ENCODE peak calls at places on chromosomes 13 and 19, in four cellular contexts. C, Q, B and R are unnamed samples.
A peak's percentile ranks its signal among the peaks of the same experiment; 100 is the strongest.

GRCh38 chr13:32408999-32409313 is 19.0 kb downstream of the N4BP2L1 start:
- DNase-seq in C (no peak), Q (no peak), B (no peak), R (no peak)

GRCh38 chr19:27892500-27892899 is 1320.5 kb downstream of the UQCRFS1 start:
- DNase-seq in C (no peak), Q (no peak), B (no peak), R (no peak)

GRCh38 chr19:39308531-39309304 is 11.9 kb downstream of the LRFN1 start:
- DNase-seq in C (no peak), Q (no peak), B (no peak), R (no peak)

GRCh38 chr19:30593358-30593757 is 221.2 kb downstream of the ZNF536 start:
- DNase-seq in C (no peak), Q (no peak), B (no peak), R (no peak)

GRCh38 chr19:40803857-40804782 is 5.1 kb downstream of the EGLN2 start:
- DNase-seq in C (no peak), Q (peak; percentile 62), B (peak; percentile 73), R (no peak)

GRCh38 chr19:38851622-38852230 is 1.9 kb upstream of the HNRNPL start:
- DNase-seq in C (peak; percentile 93), Q (peak; percentile 85), B (peak; percentile 93), R (peak; percentile 51)

GRCh38 chr13:48201044-48201443 is 32.0 kb upstream of the ITM2B start:
- DNase-seq in C (no peak), Q (no peak), B (no peak), R (no peak)

GRCh38 chr19:10288662-10289166 is 1.0 kb upstream of the ICAM5 start:
- DNase-seq in C (no peak), Q (no peak), B (peak; percentile 88), R (no peak)

GRCh38 chr19:782195-783043 is 14.8 kb upstream of the PTBP1 start:
- DNase-seq in C (no peak), Q (no peak), B (no peak), R (peak; percentile 80)

GRCh38 chr13:101303512-101303911 is 112.8 kb downstream of the NALCN start:
- DNase-seq in C (no peak), Q (no peak), B (no peak), R (no peak)

GRCh38 chr19:11208526-11209471 is 11.5 kb upstream of the KANK2 start:
- DNase-seq in C (no peak), Q (no peak), B (no peak), R (no peak)

GRCh38 chr19:35110974-35111373 is 4.6 kb upstream of the FXYD3 start:
- DNase-seq in C (no peak), Q (no peak), B (no peak), R (no peak)

GRCh38 chr13:112693831-112694497 is 4.1 kb downstream of the ATP11A start:
- DNase-seq in C (no peak), Q (no peak), B (no peak), R (peak; percentile 49)

GRCh38 chr19:7471696-7472620 is 16.9 kb downstream of the PEX11G start:
- DNase-seq in C (no peak), Q (no peak), B (no peak), R (no peak)

GRCh38 chr13:70388935-70389334 is 280.7 kb upstream of the KLHL1 start:
- DNase-seq in C (no peak), Q (no peak), B (no peak), R (no peak)

GRCh38 chr19:49767380-49767779 is 579 bp downstream of the AP2A1 start:
- DNase-seq in C (no peak), Q (no peak), B (no peak), R (no peak)

GRCh38 chr19:16118489-16119033 is 6.9 kb downstream of the RAB8A start:
- DNase-seq in C (no peak), Q (no peak), B (peak; percentile 95), R (no peak)

GRCh38 chr13:42043676-42044075 is 4.8 kb upstream of the DGKH start:
- DNase-seq in C (no peak), Q (no peak), B (no peak), R (no peak)

GRCh38 chr13:49791753-49792549 is 531 bp downstream of the KPNA3 start:
- DNase-seq in C (no peak), Q (peak; percentile 34), B (peak; percentile 46), R (no peak)

GRCh38 chr19:7628589-7629311 is 595 bp downstream of the XAB2 start:
- DNase-seq in C (no peak), Q (no peak), B (no peak), R (no peak)

GRCh38 chr13:78940444-78940843 is 281.5 kb upstream of the OBI1 start:
- DNase-seq in C (no peak), Q (no peak), B (no peak), R (no peak)

GRCh38 chr13:41955605-41956004 is 5.3 kb downstream of the VWA8 start:
- DNase-seq in C (no peak), Q (no peak), B (no peak), R (no peak)

GRCh38 chr13:41648314-41648935 is 191.1 kb downstream of the RGCC start:
- DNase-seq in C (no peak), Q (no peak), B (no peak), R (peak; percentile 58)

GRCh38 chr13:109654341-109655205 is 131.8 kb downstream of the IRS2 start:
- DNase-seq in C (no peak), Q (no peak), B (no peak), R (no peak)

GRCh38 chr19:14554382-14554812 is 17.5 kb downstream of the NDUFB7 start:
- DNase-seq in C (no peak), Q (no peak), B (peak; percentile 75), R (no peak)

GRCh38 chr19:6161271-6161850 is 25.9 kb downstream of the ACSBG2 start:
- DNase-seq in C (no peak), Q (peak; percentile 52), B (peak; percentile 81), R (no peak)

GRCh38 chr19:18464646-18465045 is 26.7 kb upstream of the ISYNA1 start:
- DNase-seq in C (peak; percentile 76), Q (no peak), B (no peak), R (no peak)

GRCh38 chr13:85140192-85140591 is 659.0 kb downstream of the SLITRK6 start:
- DNase-seq in C (no peak), Q (no peak), B (no peak), R (no peak)

GRCh38 chr19:19087676-19088075 is 23.9 kb downstream of the SLC25A42 start:
- DNase-seq in C (no peak), Q (no peak), B (no peak), R (no peak)

GRCh38 chr13:111304603-111305289 is 15.7 kb upstream of the TEX29 start:
- DNase-seq in C (no peak), Q (no peak), B (no peak), R (no peak)

GRCh38 chr19:293436-294110 is 2.4 kb upstream of the PLPP2 start:
- DNase-seq in C (no peak), Q (no peak), B (no peak), R (no peak)

GRCh38 chr13:35346494-35346893 is 130.0 kb downstream of the MAB21L1 start:
- DNase-seq in C (no peak), Q (no peak), B (no peak), R (no peak)

GRCh38 chr13:100627142-100627541 is 38.6 kb upstream of the GGACT start:
- DNase-seq in C (no peak), Q (no peak), B (no peak), R (no peak)

GRCh38 chr13:43880930-43881329 is 1.2 kb downstream of the LACC1 start:
- DNase-seq in C (no peak), Q (no peak), B (peak; percentile 3), R (no peak)

GRCh38 chr13:39618546-39618945 is 15.6 kb upstream of the LHFPL6 start:
- DNase-seq in C (no peak), Q (no peak), B (no peak), R (no peak)

GRCh38 chr13:29844441-29844840 is 6.0 kb downstream of the UBL3 start:
- DNase-seq in C (no peak), Q (no peak), B (no peak), R (no peak)

GRCh38 chr13:99566125-99567083 is 65.1 kb downstream of the TM9SF2 start:
- DNase-seq in C (no peak), Q (no peak), B (no peak), R (no peak)

GRCh38 chr19:42850981-42851717 is 28.4 kb downstream of the PSG1 start:
- DNase-seq in C (peak; percentile 28), Q (no peak), B (no peak), R (peak; percentile 91)